ENCODE peak calls at places on chromosomes 16 and 17, in ten cellular contexts. Q is AG04450; N is left ventricle myocardium superior; W is stimulated activated CD4-positive, alpha-beta T cell treated with anti-CD3 and anti-CD28 coated beads, Interleukin-4, amount 100 ng/mL, for 1 hour; U is activated T-cell treated with anti-CD3 and anti-CD28 coated beads for 1 hour; T is SK-N-DZ; G is esophagus squamous epithelium; O is GM04504; S is GDM1; X is Daoy. J is an unnamed sample.

GRCh38 chr17:75108193-75108592 is 1.6 kb upstream of the ARMC7 start:
- DNase-seq in T (no peak), G (no peak), Q (no peak), N (no peak), S (no peak), X (no peak), W (no peak), O (no peak), U (no peak), J (no peak)

GRCh38 chr16:67311607-67312449 is 14.7 kb downstream of the KCTD19 start:
- DNase-seq in N (no peak), T (no peak), X (peak), U (no peak), W (peak), S (no peak), O (peak), Q (peak), G (no peak), J (peak)

GRCh38 chr17:40068917-40069750 is 6.4 kb downstream of the THRA start:
- DNase-seq in S (peak), O (peak), U (peak), N (peak), W (peak), X (peak), Q (peak), G (no peak), T (peak), J (peak)

GRCh38 chr16:1335211-1335971 is 1.9 kb downstream of the BAIAP3 start:
- DNase-seq in G (no peak), W (no peak), S (no peak), X (no peak), N (no peak), O (no peak), U (no peak), T (no peak), Q (no peak), J (no peak)

GRCh38 chr17:9645858-9646555 is 690 bp downstream of the USP43 start:
- DNase-seq in U (no peak), N (peak), T (no peak), S (peak), W (peak), X (peak), G (no peak), Q (no peak), O (no peak), J (peak)

GRCh38 chr17:49358638-49359247 is 3.3 kb downstream of the ZNF652 start:
- DNase-seq in T (no peak), O (no peak), N (no peak), U (no peak), W (no peak), S (no peak), G (no peak), X (no peak), Q (no peak), J (no peak)

GRCh38 chr17:83064732-83065659 is 14.4 kb upstream of the METRNL start:
- DNase-seq in T (no peak), W (peak), G (no peak), S (no peak), Q (no peak), N (peak), U (no peak), X (no peak), O (no peak), J (peak)

GRCh38 chr17:82281502-82282238 is 8.2 kb upstream of the CSNK1D start:
- DNase-seq in U (no peak), O (no peak), N (no peak), W (peak), T (no peak), G (no peak), Q (no peak), S (no peak), X (peak), J (peak)

GRCh38 chr16:73122604-73123386 is 74.9 kb upstream of the ZFHX3 start:
- DNase-seq in W (no peak), S (peak), Q (no peak), G (no peak), T (no peak), X (no peak), O (no peak), N (peak), U (no peak), J (peak)

GRCh38 chr16:57739756-57740422 is 4.3 kb downstream of the KATNB1 start:
- DNase-seq in X (no peak), G (no peak), S (no peak), N (no peak), T (no peak), U (no peak), Q (no peak), W (no peak), O (no peak), J (no peak)

GRCh38 chr17:73510981-73511442 is 133.2 kb downstream of the SDK2 start:
- DNase-seq in X (peak), S (no peak), N (no peak), Q (no peak), O (no peak), U (no peak), T (no peak), W (no peak), G (no peak), J (no peak)

GRCh38 chr17:78276499-78276898 is 45.1 kb downstream of the TMEM235 start:
- DNase-seq in X (no peak), N (no peak), S (no peak), G (no peak), O (no peak), U (no peak), Q (no peak), T (no peak), W (no peak), J (no peak)

GRCh38 chr17:64150237-64151015 is 20.5 kb upstream of the ERN1 start:
- DNase-seq in X (no peak), W (no peak), Q (no peak), G (no peak), N (no peak), T (no peak), S (no peak), O (no peak), U (no peak), J (no peak)

GRCh38 chr16:87790278-87791023 is 24.7 kb upstream of the KLHDC4 start:
- DNase-seq in N (peak), W (no peak), U (no peak), T (no peak), S (no peak), X (peak), G (no peak), Q (no peak), O (no peak), J (no peak)

GRCh38 chr17:80652751-80653330 is 108.2 kb downstream of the RPTOR start:
- DNase-seq in X (no peak), T (no peak), O (no peak), W (no peak), G (no peak), Q (no peak), U (no peak), S (no peak), N (no peak), J (no peak)

GRCh38 chr17:65398036-65398787 is 163.2 kb downstream of the AXIN2 start:
- DNase-seq in T (no peak), N (no peak), G (no peak), O (no peak), X (no peak), Q (no peak), W (no peak), S (no peak), U (no peak), J (no peak)

J was measured in dermis blood vessel endothelial cell.